ENCODE peak calls at places on chromosomes 2 and 18, in nine cellular contexts. J, S, E, F, T, L, M, H and K are unnamed samples.

GRCh38 chr2:239951825-239952224 is 73.3 kb downstream of the NDUFA10 start:
- DNase-seq in J (no peak), S (peak), F (no peak), L (peak), T (no peak), E (no peak), M (no peak), H (no peak), K (peak)

GRCh38 chr18:69817335-69817935 is 130.2 kb downstream of the CD226 start:
- DNase-seq in S (no peak), T (no peak), J (no peak), E (no peak), L (no peak), F (peak), M (no peak), H (no peak), K (peak)

GRCh38 chr18:62827397-62827796 is 112.1 kb downstream of the PHLPP1 start:
- DNase-seq in M (no peak), H (no peak), F (no peak), T (no peak), E (no peak), L (no peak), S (no peak), J (no peak), K (no peak)

GRCh38 chr18:10514621-10515020 is 11.2 kb upstream of the NAPG start:
- DNase-seq in F (no peak), M (no peak), E (no peak), L (no peak), J (no peak), T (no peak), H (no peak), S (no peak), K (no peak)

GRCh38 chr2:29196792-29197788 is 81.9 kb downstream of the CLIP4 start:
- DNase-seq in L (peak), F (peak), J (peak), M (peak), H (no peak), S (peak), T (peak), E (peak), K (no peak)

GRCh38 chr2:27989149-27989548 is 98.6 kb downstream of the BABAM2 start:
- DNase-seq in L (no peak), T (no peak), F (no peak), E (no peak), M (no peak), S (no peak), H (no peak), J (no peak), K (no peak)

GRCh38 chr2:176872406-176872805 is 340.2 kb upstream of the HNRNPA3 start:
- DNase-seq in S (no peak), F (no peak), L (no peak), J (no peak), H (no peak), E (no peak), T (no peak), M (no peak), K (no peak)

GRCh38 chr2:240507778-240508251 is 50.0 kb downstream of the ANKMY1 start:
- DNase-seq in L (no peak), S (peak), F (no peak), J (no peak), H (peak), T (no peak), E (no peak), M (no peak), K (peak)

GRCh38 chr2:10282621-10283105 is 20.0 kb upstream of the HPCAL1 start:
- DNase-seq in E (no peak), H (no peak), J (no peak), S (peak), T (no peak), F (no peak), L (no peak), M (no peak), K (peak)

GRCh38 chr18:59874166-59874565 is 25.6 kb upstream of the PMAIP1 start:
- DNase-seq in H (no peak), S (no peak), L (no peak), T (no peak), J (no peak), E (no peak), F (peak), M (no peak), K (peak)

GRCh38 chr18:26806224-26806623 is 59.3 kb downstream of the AQP4 start:
- DNase-seq in M (no peak), F (no peak), S (no peak), L (no peak), J (no peak), E (no peak), T (no peak), H (no peak), K (no peak)

GRCh38 chr18:9466127-9466526 is 9.2 kb upstream of the RALBP1 start:
- DNase-seq in F (no peak), L (no peak), E (no peak), H (no peak), M (no peak), T (no peak), S (no peak), J (no peak), K (no peak)

GRCh38 chr2:37357053-37357452 is 12.6 kb downstream of the QPCT start:
- DNase-seq in H (no peak), L (no peak), E (no peak), M (no peak), S (no peak), F (peak), J (no peak), T (no peak), K (no peak)

GRCh38 chr2:3503483-3503882 is 15.8 kb downstream of the ADI1 start:
- DNase-seq in H (no peak), J (no peak), E (no peak), T (no peak), M (no peak), L (no peak), S (no peak), F (no peak), K (peak)

DNA sequence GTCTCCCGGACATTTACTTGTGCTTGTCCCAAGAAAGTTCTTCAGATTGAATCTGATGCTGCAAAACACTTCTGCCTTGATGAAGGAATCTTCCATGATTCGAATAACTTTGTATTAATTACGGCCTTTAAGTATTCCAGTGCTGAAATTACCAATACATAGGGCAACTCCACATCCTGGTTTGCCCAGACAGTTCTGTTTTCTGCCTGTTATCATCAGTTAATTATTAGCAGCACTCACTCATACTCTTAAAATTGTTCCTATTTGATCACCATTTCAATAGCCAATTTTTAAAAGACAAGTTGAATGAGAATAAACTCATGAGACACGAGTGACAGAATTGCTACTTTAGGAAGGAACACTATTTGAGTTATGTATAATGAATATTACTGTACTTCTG is 620.7 kb upstream of the ZEB2 start:
- DNase-seq in H (no peak), J (no peak), T (no peak), E (no peak), L (no peak), F (no peak), M (no peak), S (no peak), K (no peak)
- H3K27ac ChIP-seq in H (no peak), J (no peak), T (no peak), E (no peak), L (no peak), F (no peak), M (no peak), S (no peak), K (no peak)

DNA sequence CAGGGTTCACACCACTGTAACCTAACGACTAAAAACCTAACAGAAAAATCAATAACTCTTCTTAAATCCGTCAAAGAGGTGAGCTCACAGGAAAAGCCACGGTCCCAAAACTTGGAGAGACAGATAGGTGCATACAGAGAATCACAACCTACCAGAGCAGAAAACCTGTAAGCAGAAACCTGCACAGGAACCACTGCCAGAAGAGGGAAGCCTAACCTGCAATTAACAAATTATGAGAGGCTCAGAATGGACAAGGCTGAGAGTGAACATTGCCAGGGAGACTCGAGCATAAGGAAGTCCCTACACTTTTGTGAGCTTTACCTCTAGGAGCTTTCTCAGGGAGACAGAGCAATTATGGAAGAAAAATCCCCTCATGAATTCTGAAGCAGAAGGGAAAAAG is 156.2 kb upstream of the NETO1 start:
- DNase-seq in H (no peak), E (no peak), S (no peak), L (no peak), J (no peak), M (no peak), T (no peak), F (no peak), K (no peak)
- H3K27ac ChIP-seq in H (no peak), E (no peak), S (no peak), L (no peak), J (no peak), M (no peak), T (no peak), F (no peak), K (no peak)

GRCh38 chr2:233079953-233080835 is 20.1 kb downstream of the INPP5D start:
- DNase-seq in F (no peak), J (no peak), E (no peak), S (peak), L (no peak), T (no peak), M (peak), H (peak), K (no peak)
- H3K27ac ChIP-seq in F (no peak), J (no peak), E (no peak), S (peak), L (no peak), T (no peak), M (peak), H (no peak), K (no peak)

GRCh38 chr2:156434461-156435291 is 1.5 kb upstream of the GPD2 start:
- DNase-seq in J (no peak), M (peak), E (no peak), T (no peak), F (peak), S (no peak), L (no peak), H (no peak), K (peak)
- H3K27ac ChIP-seq in J (peak), M (no peak), E (no peak), T (no peak), F (peak), S (peak), L (peak), H (peak), K (peak)